ENCODE peak calls at places on chromosomes 13 and 19, in ten cellular contexts. Y is H1; S is activated CD8-positive, alpha-beta T cell treated with anti-CD3 and anti-CD28 coated beads for 36 hours; E is AG04450; C is breast epithelium; M is choroid plexus epithelial cell; X is nephron progenitor cell; Q is gastrocnemius medialis; O is lower leg skin; H is upper lobe of left lung. A is an unnamed sample.

GRCh38 chr13:45258339-45258685 is 57.5 kb upstream of the KCTD4 start:
- DNase-seq in Y (no peak), S (no peak), E (no peak), C (no peak), M (peak), X (no peak), Q (no peak), O (no peak), H (no peak), A (no peak)

GRCh38 chr19:46784262-46785053 is 3.9 kb downstream of the SLC1A5 start:
- DNase-seq in Y (no peak), S (peak), E (peak), C (peak), M (peak), X (peak), Q (peak), O (peak), H (peak), A (peak)

GRCh38 chr13:92950771-92951170 is 275.8 kb upstream of the GPC6 start:
- DNase-seq in Y (no peak), S (no peak), E (no peak), C (no peak), M (no peak), X (no peak), Q (no peak), O (no peak), H (no peak), A (no peak)

GRCh38 chr13:22915442-22916082 is 265.2 kb upstream of the SGCG start:
- DNase-seq in Y (peak), S (no peak), E (no peak), C (no peak), M (peak), X (peak), Q (no peak), O (peak), H (peak), A (no peak)

GRCh38 chr19:58318297-58318696 is 8.5 kb upstream of the ZSCAN22 start:
- DNase-seq in Y (no peak), S (no peak), E (no peak), C (no peak), M (no peak), X (no peak), Q (no peak), O (no peak), H (no peak), A (no peak)

GRCh38 chr19:13896227-13896626 is 9.7 kb downstream of the BRME1 start:
- DNase-seq in Y (no peak), S (no peak), E (no peak), C (no peak), M (no peak), X (no peak), Q (no peak), O (no peak), H (no peak), A (no peak)

GRCh38 chr13:66077286-66077685 is 1152.8 kb downstream of the PCDH9 start:
- DNase-seq in Y (no peak), S (no peak), E (no peak), C (no peak), M (peak), X (no peak), Q (no peak), O (no peak), H (no peak), A (no peak)

GRCh38 chr13:31322702-31323101 is 122.9 kb downstream of the B3GLCT start:
- DNase-seq in Y (no peak), S (no peak), E (no peak), C (no peak), M (no peak), X (no peak), Q (no peak), O (no peak), H (no peak), A (no peak)

GRCh38 chr19:27887946-27888345 is 1325.0 kb downstream of the UQCRFS1 start:
- DNase-seq in Y (no peak), S (no peak), E (no peak), C (no peak), M (no peak), X (no peak), Q (no peak), O (no peak), H (no peak), A (no peak)

GRCh38 chr13:94886191-94886590 is 173.8 kb upstream of the SOX21 start:
- DNase-seq in Y (no peak), S (no peak), E (no peak), C (no peak), M (peak), X (no peak), Q (no peak), O (no peak), H (no peak), A (no peak)

GRCh38 chr13:77696006-77696862 is 1.3 kb upstream of the SLAIN1 start:
- DNase-seq in Y (no peak), S (no peak), E (no peak), C (no peak), M (no peak), X (no peak), Q (no peak), O (no peak), H (no peak), A (no peak)

GRCh38 chr19:35306473-35307246 is 14.7 kb downstream of the MAG start:
- DNase-seq in Y (no peak), S (peak), E (no peak), C (no peak), M (no peak), X (no peak), Q (no peak), O (no peak), H (no peak), A (no peak)
- TF ChIP-seq CTCF in Y (peak), S (peak), E (peak), C (no peak), M (peak), X (peak), Q (no peak), O (no peak), H (no peak), A (no peak)

DNA sequence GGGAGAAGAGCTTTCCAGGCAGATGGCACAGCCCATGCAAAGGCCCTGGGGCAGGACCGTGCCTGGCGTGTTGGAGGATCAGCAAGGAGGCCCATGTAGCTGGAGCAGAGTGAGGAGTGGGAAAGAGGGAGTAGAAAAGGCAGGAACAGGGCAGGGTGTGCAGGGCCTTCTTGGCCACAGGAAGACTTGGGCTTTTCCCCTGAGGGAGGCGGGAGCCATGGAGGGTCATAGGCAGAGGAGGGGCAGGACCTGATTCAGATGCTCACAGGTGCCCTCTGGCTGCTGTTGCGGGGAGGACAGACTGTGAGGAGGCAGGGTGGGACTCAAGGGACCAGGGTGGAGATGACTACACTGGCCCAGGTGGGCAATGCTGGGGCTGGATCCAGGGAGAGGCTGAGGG is 13.8 kb upstream of the PTPRS start:
- DNase-seq in Y (no peak), S (peak), E (no peak), C (no peak), M (no peak), X (peak), Q (no peak), O (no peak), H (no peak), A (no peak)
- TF ChIP-seq CTCF in Y (peak), S (peak), E (peak), C (no peak), M (peak), X (peak), Q (no peak), O (no peak), H (no peak), A (peak)

GRCh38 chr13:33284016-33284415 is 1.5 kb downstream of the STARD13 start:
- DNase-seq in Y (no peak), S (no peak), E (no peak), C (no peak), M (peak), X (no peak), Q (no peak), O (no peak), H (no peak), A (peak)

GRCh38 chr13:33287142-33287882 is 1.8 kb upstream of the STARD13 start:
- DNase-seq in Y (no peak), S (no peak), E (no peak), C (no peak), M (no peak), X (no peak), Q (no peak), O (no peak), H (peak), A (no peak)

GRCh38 chr13:33286143-33286542 is 588 bp upstream of the STARD13 start:
- DNase-seq in Y (no peak), S (no peak), E (no peak), C (no peak), M (peak), X (no peak), Q (no peak), O (no peak), H (no peak), A (no peak)

GRCh38 chr13:33284916-33285315 is 639 bp downstream of the STARD13 start:
- DNase-seq in Y (no peak), S (no peak), E (no peak), C (no peak), M (peak), X (no peak), Q (peak), O (no peak), H (no peak), A (no peak)

DNA sequence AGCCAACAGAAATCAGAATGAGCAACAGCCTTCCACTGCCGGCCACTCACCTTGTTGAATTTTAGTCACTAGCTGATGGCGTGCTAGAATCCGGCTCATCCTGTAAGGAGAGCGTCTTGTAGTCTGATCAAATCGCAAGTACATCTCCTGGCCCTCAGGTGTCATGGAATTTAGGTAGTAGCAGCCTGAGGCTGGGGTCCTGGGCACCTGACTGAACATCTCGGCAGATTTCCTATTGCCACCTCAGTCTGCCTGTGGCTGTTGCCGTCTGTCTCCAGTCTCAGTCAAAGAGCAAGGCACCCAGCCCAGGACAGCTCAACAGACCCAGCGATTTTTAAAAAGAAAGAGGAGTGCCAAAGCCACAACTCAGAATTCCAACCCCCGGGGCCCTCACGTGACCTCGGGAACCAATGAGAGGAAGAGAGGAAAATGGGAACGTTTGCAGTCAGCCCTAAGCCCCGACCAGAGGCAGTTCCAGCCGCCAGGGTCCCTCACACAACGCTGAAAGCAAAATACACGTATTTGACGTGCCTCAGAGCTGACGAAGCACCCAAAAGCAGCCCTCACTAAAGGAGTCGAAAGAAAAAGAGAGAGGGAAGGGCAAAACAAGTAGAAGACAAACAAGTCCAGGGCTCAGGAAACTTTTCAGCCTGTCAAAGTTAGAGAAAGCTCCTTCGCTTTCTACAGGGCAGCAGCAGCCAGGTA is at the start of gene STARD13:
- DNase-seq in Y (peak), S (peak), E (peak), C (peak), M (peak), X (peak), Q (peak), O (peak), H (no peak), A (peak)
- TF ChIP-seq CTCF in Y (no peak), S (no peak), E (peak), C (peak), M (peak), X (no peak), Q (peak), O (no peak), H (no peak), A (peak)

GRCh38 chr19:11323601-11324078 is 15.8 kb downstream of the RAB3D start:
- DNase-seq in Y (no peak), S (no peak), E (no peak), C (no peak), M (peak), X (no peak), Q (no peak), O (no peak), H (no peak), A (no peak)
- TF ChIP-seq CTCF in Y (no peak), S (no peak), E (no peak), C (no peak), M (peak), X (no peak), Q (no peak), O (no peak), H (no peak), A (no peak)

GRCh38 chr19:48445606-48446481 is at the start of gene GRWD1:
- DNase-seq in Y (peak), S (peak), E (peak), C (peak), M (peak), X (peak), Q (peak), O (peak), H (peak), A (peak)
- TF ChIP-seq CTCF in Y (no peak), S (no peak), E (peak), C (no peak), M (peak), X (no peak), Q (no peak), O (no peak), H (peak), A (no peak)

A was measured in AG09319.